ENCODE peak calls at places on chromosomes 12 and 14, in four cellular contexts. E is upper lobe of right lung, V is SK-N-SH, U is prostate gland. L is an unnamed sample.

GRCh38 chr12:18158774-18159557 is 69.0 kb upstream of the RERGL start:
- DNase-seq in E (no peak), U (no peak), V (peak), L (no peak)

GRCh38 chr12:42525444-42525843 is 64.1 kb downstream of the PRICKLE1 start:
- DNase-seq in U (no peak), V (no peak), E (no peak), L (no peak)

GRCh38 chr14:94679106-94679819 is 67.1 kb downstream of the SERPINA3 start:
- DNase-seq in V (no peak), U (no peak), E (peak), L (no peak)

GRCh38 chr12:91461061-91461460 is 278.4 kb upstream of the DCN start:
- DNase-seq in V (no peak), U (no peak), E (no peak), L (no peak)

GRCh38 chr12:125544979-125545378 is 479.7 kb downstream of the AACS start:
- DNase-seq in E (no peak), V (no peak), U (no peak), L (no peak)

GRCh38 chr14:94771906-94772468 is 2.1 kb upstream of the GSC start:
- DNase-seq in V (no peak), E (no peak), U (no peak), L (no peak)

GRCh38 chr14:23578560-23579310 is at the start of gene JPH4:
- DNase-seq in V (peak), E (no peak), U (no peak), L (no peak)

GRCh38 chr12:42504049-42504448 is 85.5 kb downstream of the PRICKLE1 start:
- DNase-seq in U (no peak), V (peak), E (no peak), L (no peak)

GRCh38 chr14:34180428-34180827 is 229.6 kb upstream of the EGLN3 start:
- DNase-seq in U (no peak), E (no peak), V (no peak), L (no peak)

GRCh38 chr12:120853188-120853587 is 51.0 kb downstream of the SPPL3 start:
- DNase-seq in E (no peak), V (no peak), U (no peak), L (no peak)

GRCh38 chr12:122841544-122842321 is 6.5 kb downstream of the HIP1R start:
- DNase-seq in V (peak), E (no peak), U (no peak), L (peak)

GRCh38 chr12:113207621-113208040 is 13.6 kb upstream of the TPCN1 start:
- DNase-seq in E (no peak), V (no peak), U (no peak), L (no peak)

GRCh38 chr12:103668520-103668919 is 81.4 kb downstream of the STAB2 start:
- DNase-seq in U (no peak), V (no peak), E (no peak), L (no peak)

GRCh38 chr14:34331728-34332623 is 130.1 kb downstream of the SPTSSA start:
- DNase-seq in V (peak), U (peak), E (peak), L (peak)

GRCh38 chr14:39368261-39368959 is 63.8 kb downstream of the FBXO33 start:
- DNase-seq in E (no peak), U (peak), V (peak), L (peak)

GRCh38 chr12:85948340-85948739 is 74.2 kb downstream of the NTS start:
- DNase-seq in V (no peak), E (no peak), U (no peak), L (peak)

DNA sequence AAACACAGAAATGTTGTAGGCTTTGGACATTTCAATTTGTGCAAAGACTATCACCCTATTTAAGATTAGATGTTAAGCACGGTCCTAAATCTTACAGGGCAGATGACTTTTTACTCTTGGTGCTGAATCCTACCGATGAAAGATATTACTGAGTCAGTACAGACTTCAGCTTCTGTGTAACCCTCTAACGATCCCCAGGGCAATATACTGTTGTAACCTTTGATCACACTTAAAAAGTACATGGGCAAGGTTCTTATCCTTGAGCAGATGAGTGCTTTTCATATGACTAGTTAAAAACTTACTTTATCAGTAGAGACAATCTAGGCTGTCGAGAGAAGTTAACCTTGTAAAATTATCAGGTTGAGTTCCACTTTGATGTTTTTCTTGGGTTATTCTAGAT is 22.5 kb downstream of the PDE3A start:
- DNase-seq in E (no peak), V (no peak), U (no peak), L (no peak)
- H3K4me3 ChIP-seq in E (no peak), V (no peak), U (no peak), L (no peak)

GRCh38 chr12:10363922-10364838 is 25.7 kb downstream of the KLRK1 start:
- DNase-seq in V (no peak), U (peak), E (no peak), L (no peak)

GRCh38 chr12:10363665-10363921 is 26.2 kb downstream of the KLRK1 start:
- DNase-seq in U (no peak), E (no peak), V (no peak), L (no peak)

GRCh38 chr12:10366875-10367274 is 23.0 kb downstream of the KLRK1 start:
- DNase-seq in U (no peak), E (no peak), V (no peak), L (no peak)

GRCh38 chr12:10364839-10365681 is 24.8 kb downstream of the KLRK1 start:
- DNase-seq in E (no peak), V (peak), U (peak), L (peak)

DNA sequence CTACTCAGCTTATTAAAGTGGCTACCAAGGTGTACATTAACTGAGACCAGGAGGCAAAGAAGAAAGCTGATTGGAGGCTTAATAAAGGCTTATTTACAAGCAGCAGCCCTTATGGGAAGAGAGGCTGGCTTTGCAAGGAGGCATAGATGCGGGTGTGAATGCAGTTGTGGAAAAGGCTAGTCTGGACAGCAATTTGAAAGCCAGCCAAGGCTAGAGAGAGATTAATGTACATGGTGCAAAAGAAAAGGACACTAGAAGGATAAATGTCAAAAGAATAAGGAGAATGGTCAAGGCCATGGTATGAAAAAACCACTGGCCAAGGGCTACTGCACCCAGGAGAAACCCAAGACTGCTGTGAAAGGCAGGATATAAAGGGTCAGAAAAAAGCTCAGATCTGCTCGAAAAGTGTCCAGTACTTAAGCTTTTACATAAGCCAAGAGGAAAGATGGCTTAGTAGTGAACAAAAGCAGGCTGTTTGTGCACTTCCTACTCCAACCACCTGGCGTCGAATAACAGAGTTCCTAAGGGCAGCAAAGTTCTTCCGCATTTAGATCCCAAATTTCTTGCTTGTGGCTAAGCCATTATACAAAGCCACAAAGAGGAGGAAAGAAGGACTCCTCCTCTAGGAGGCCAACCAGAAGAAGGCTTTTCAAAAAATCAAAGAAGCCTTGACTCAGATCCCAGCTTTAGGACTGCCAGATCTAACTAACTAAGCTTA is 24.0 kb downstream of the KLRK1 start:
- DNase-seq in V (no peak), U (no peak), E (no peak), L (no peak)
- TF ChIP-seq CTCF in V (no peak), U (peak), E (peak), L (peak)

DNA sequence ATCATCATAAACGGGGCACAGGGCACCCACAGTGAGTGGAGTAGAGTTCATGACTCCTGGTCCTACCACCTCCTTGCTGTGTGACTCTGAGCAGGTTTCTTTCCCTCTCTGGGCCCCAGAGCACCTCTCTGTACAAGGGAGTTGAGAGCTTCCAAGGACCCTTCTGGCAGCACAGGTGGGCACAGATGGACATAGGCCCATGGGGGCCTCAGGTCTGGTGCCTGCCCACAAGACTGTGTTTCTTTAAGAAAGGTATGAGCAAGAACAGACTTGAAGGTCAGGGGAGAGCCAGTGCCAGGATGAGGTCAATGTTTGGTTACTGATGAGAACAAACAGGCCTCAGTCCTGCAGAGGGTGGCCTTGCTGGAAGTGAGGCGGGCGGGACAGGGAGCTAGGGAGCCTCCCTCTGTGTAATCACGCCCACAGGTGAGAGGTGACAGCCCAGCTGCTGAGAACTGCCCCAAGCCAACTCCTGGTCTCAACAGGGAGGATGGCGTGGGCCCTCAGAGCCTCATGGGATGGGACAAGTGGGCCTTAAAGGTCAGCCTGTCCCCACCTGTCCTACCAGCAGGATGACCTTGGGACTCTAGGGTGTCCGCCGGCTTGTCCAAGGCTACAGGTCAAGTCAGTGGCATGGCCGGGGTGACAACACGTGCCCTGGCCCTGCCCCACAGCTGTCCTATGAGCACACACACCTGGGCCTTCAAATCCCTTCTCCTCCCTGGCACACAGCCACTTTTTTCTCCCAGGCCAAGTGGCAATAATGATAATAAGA is 49.1 kb downstream of the CCDC85C start:
- DNase-seq in V (no peak), E (no peak), U (no peak), L (peak)
- H3K4me3 ChIP-seq in V (no peak), E (no peak), U (no peak), L (peak)

GRCh38 chr12:108611884-108612415 is 14.1 kb upstream of the TMEM119 start:
- DNase-seq in E (no peak), V (peak), U (no peak), L (no peak)
- TF ChIP-seq CTCF in E (peak), V (peak), U (no peak), L (peak)

GRCh38 chr12:118742426-118742825 is 238.9 kb upstream of the SRRM4 start:
- DNase-seq in U (no peak), V (no peak), E (no peak), L (no peak)
- H3K4me3 ChIP-seq in U (no peak), V (no peak), E (no peak), L (no peak)